ENCODE peak calls at places on chromosomes 12 and 14, in seven cellular contexts. Z is PC-3, V is Calu3, S is psoas muscle, M is GM06990, A is HFFc6, W is tibial nerve. H is an unnamed sample.

GRCh38 chr12:125455556-125455955 is 390.3 kb downstream of the AACS start:
- DNase-seq in Z (no peak), V (no peak), S (no peak), M (no peak), A (no peak), W (no peak), H (no peak)

GRCh38 chr12:93804392-93805179 is 127.4 kb downstream of the CRADD start:
- DNase-seq in Z (no peak), V (no peak), S (no peak), M (no peak), A (peak; percentile 30), W (no peak), H (no peak)

GRCh38 chr12:30973830-30974229 is 47.3 kb downstream of the TSPAN11 start:
- DNase-seq in Z (no peak), V (no peak), S (no peak), M (no peak), A (no peak), W (no peak), H (no peak)

GRCh38 chr12:92779902-92780301 is 77.1 kb downstream of the PLEKHG7 start:
- DNase-seq in Z (no peak), V (no peak), S (no peak), M (no peak), A (no peak), W (no peak), H (no peak)

GRCh38 chr14:104224516-104225281 is 86.3 kb downstream of the KIF26A start:
- DNase-seq in Z (no peak), V (no peak), S (peak; percentile 28), M (no peak), A (no peak), W (no peak), H (peak; percentile 78)

GRCh38 chr12:5171701-5172100 is 128.0 kb downstream of the KCNA5 start:
- DNase-seq in Z (peak; percentile 46), V (peak; percentile 36), S (no peak), M (no peak), A (peak; percentile 69), W (no peak), H (peak; percentile 42)

GRCh38 chr14:91517013-91517412 is 6.9 kb upstream of the PPP4R3A start:
- DNase-seq in Z (no peak), V (no peak), S (no peak), M (no peak), A (no peak), W (no peak), H (no peak)

GRCh38 chr14:67517083-67517482 is 16.0 kb upstream of the PLEKHH1 start:
- DNase-seq in Z (no peak), V (no peak), S (no peak), M (no peak), A (no peak), W (no peak), H (no peak)

GRCh38 chr12:127115468-127116035 is 1151.4 kb upstream of the TMEM132C start:
- DNase-seq in Z (no peak), V (no peak), S (no peak), M (no peak), A (no peak), W (no peak), H (no peak)

GRCh38 chr14:71054706-71055105 is 147.4 kb downstream of the PCNX1 start:
- DNase-seq in Z (no peak), V (no peak), S (no peak), M (no peak), A (no peak), W (no peak), H (no peak)

GRCh38 chr12:120534703-120535655 is 823 bp downstream of the RNF10 start:
- DNase-seq in Z (peak; percentile 89), V (peak; percentile 67), S (peak; percentile 28), M (peak; percentile 73), A (peak; percentile 70), W (no peak), H (peak; percentile 69)

GRCh38 chr14:66495214-66496098 is 9.3 kb downstream of the CCDC196 start:
- DNase-seq in Z (peak; percentile 70), V (peak; percentile 26), S (no peak), M (peak; percentile 15), A (peak; percentile 45), W (no peak), H (peak; percentile 42)

GRCh38 chr12:83225806-83226205 is 539.1 kb downstream of the TMTC2 start:
- DNase-seq in Z (no peak), V (no peak), S (no peak), M (no peak), A (no peak), W (no peak), H (no peak)

GRCh38 chr12:61667676-61668075 is 592.5 kb upstream of the USP15 start:
- DNase-seq in Z (no peak), V (no peak), S (no peak), M (no peak), A (no peak), W (no peak), H (no peak)

GRCh38 chr12:110619534-110619953 is 5.6 kb downstream of the TCTN1 start:
- DNase-seq in Z (peak; percentile 14), V (no peak), S (no peak), M (peak; percentile 77), A (peak; percentile 5), W (no peak), H (peak; percentile 44)

GRCh38 chr12:100611031-100611430 is 37.5 kb downstream of the GAS2L3 start:
- DNase-seq in Z (no peak), V (no peak), S (no peak), M (no peak), A (peak; percentile 26), W (no peak), H (no peak)

GRCh38 chr12:100612557-100612956 is 39.1 kb downstream of the GAS2L3 start:
- DNase-seq in Z (peak; percentile 53), V (no peak), S (no peak), M (no peak), A (no peak), W (no peak), H (no peak)

GRCh38 chr12:100608776-100609175 is 35.3 kb downstream of the GAS2L3 start:
- DNase-seq in Z (no peak), V (no peak), S (no peak), M (no peak), A (no peak), W (no peak), H (no peak)
- TF ChIP-seq CTCF in Z (no peak), V (no peak), S (no peak), M (no peak), A (no peak), W (no peak), H (no peak)

DNA sequence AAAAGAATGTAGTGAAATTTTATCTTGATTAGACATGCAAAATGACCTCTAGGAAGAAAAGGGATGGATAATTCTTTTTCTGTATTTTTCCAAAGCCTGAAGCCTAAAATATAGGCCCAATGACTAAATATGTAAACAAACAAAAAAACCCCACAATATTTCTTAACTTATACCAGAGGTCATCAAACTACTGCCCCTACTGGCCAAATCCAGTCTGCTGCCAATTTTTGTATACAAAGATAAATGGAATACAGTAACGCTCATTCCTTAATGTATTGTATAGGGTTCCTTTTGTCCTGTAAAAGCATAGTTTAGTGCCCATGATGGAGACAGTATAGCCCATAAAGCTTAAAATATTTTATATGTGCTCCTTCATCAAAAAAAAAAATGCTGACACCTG is 145.7 kb upstream of the ALG10 start:
- DNase-seq in Z (peak; percentile 61), V (no peak), S (no peak), M (no peak), A (no peak), W (no peak), H (no peak)
- TF ChIP-seq CTCF in Z (peak; percentile 61), V (peak; percentile 19), S (no peak), M (no peak), A (peak; percentile 38), W (no peak), H (no peak)

GRCh38 chr12:132218915-132219314 is 74.7 kb downstream of the NOC4L start:
- DNase-seq in Z (peak; percentile 64), V (peak; percentile 62), S (no peak), M (no peak), A (no peak), W (no peak), H (peak; percentile 67)
- TF ChIP-seq CTCF in Z (peak; percentile 76), V (peak; percentile 47), S (peak; percentile 17), M (peak; percentile 40), A (peak; percentile 52), W (peak; percentile 6), H (no peak)

GRCh38 chr12:532908-533565 is 73.3 kb downstream of the B4GALNT3 start:
- DNase-seq in Z (peak; percentile 50), V (no peak), S (no peak), M (no peak), A (peak; percentile 98), W (no peak), H (no peak)

GRCh38 chr12:535396-535795 is 75.7 kb downstream of the B4GALNT3 start:
- DNase-seq in Z (no peak), V (no peak), S (no peak), M (no peak), A (no peak), W (no peak), H (no peak)

GRCh38 chr12:531951-532585 is 72.3 kb downstream of the B4GALNT3 start:
- DNase-seq in Z (no peak), V (no peak), S (no peak), M (no peak), A (peak; percentile 71), W (no peak), H (no peak)

GRCh38 chr12:533718-534117 is 74.0 kb downstream of the B4GALNT3 start:
- DNase-seq in Z (no peak), V (no peak), S (no peak), M (no peak), A (no peak), W (no peak), H (no peak)

GRCh38 chr12:534216-534615 is 74.5 kb downstream of the B4GALNT3 start:
- DNase-seq in Z (no peak), V (no peak), S (no peak), M (no peak), A (no peak), W (no peak), H (no peak)
- TF ChIP-seq CTCF in Z (no peak), V (no peak), S (no peak), M (no peak), A (no peak), W (no peak), H (no peak)

DNA sequence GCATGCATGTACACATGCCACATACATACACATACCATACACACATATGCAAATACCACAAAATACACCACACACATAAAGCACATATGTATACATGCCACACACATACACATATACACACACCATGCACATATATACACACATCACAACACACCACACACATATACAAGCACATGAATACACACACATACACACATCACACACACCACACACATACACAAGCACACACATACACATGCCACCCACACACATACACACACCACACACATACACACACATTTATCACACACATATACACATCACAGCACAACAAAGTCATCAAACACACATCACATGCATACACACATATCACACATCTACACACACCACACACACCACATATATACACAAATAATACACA is 1108.5 kb downstream of the GALC start:
- DNase-seq in Z (no peak), V (no peak), S (no peak), M (no peak), A (no peak), W (no peak), H (no peak)
- TF ChIP-seq CTCF in Z (no peak), V (no peak), S (no peak), M (no peak), A (no peak), W (no peak), H (no peak)

H was measured in GM13976.